ENCODE peak calls at places on chromosomes 7 and 10, in seven cellular contexts. U is right cardiac atrium; S is cardiac muscle cell; B is astrocyte; M is heart left ventricle; X is CD4-positive, alpha-beta T cell; E is endodermal cell. K is an unnamed sample.

GRCh38 chr7:151448261-151449252 is 8.6 kb upstream of the CRYGN start:
- DNase-seq in U (peak; percentile 73), X (peak; percentile 71), B (no peak), M (peak; percentile 69), S (peak; percentile 76), E (peak; percentile 92), K (no peak)

GRCh38 chr7:142689439-142690168 is 59.7 kb upstream of the PRSS1 start:
- DNase-seq in X (no peak), M (no peak), E (no peak), S (peak; percentile 16), U (no peak), B (no peak), K (no peak)

GRCh38 chr7:3206101-3206500 is 95.0 kb upstream of the SDK1 start:
- DNase-seq in M (no peak), E (peak; percentile 9), B (no peak), U (no peak), S (no peak), X (no peak), K (no peak)

GRCh38 chr10:84185526-84186175 is 8.7 kb upstream of the CDHR1 start:
- DNase-seq in M (no peak), B (no peak), S (no peak), U (no peak), X (no peak), E (no peak), K (no peak)

GRCh38 chr7:47591655-47592572 is 10.0 kb upstream of the TNS3 start:
- DNase-seq in X (no peak), B (peak; percentile 87), S (peak; percentile 76), M (no peak), E (no peak), U (no peak), K (no peak)

GRCh38 chr10:101631821-101632475 is 43.8 kb downstream of the DPCD start:
- DNase-seq in U (no peak), X (no peak), B (no peak), M (no peak), E (peak; percentile 18), S (no peak), K (no peak)

GRCh38 chr10:101000602-101000991 is 989 bp downstream of the LZTS2 start:
- DNase-seq in X (no peak), E (no peak), M (no peak), U (no peak), B (no peak), S (no peak), K (no peak)

GRCh38 chr10:83603708-83604107 is 535.6 kb upstream of the GHITM start:
- DNase-seq in S (peak; percentile 57), E (no peak), U (no peak), M (no peak), X (no peak), B (peak; percentile 87), K (no peak)

GRCh38 chr7:27737178-27737577 is 2.8 kb upstream of the TAX1BP1 start:
- DNase-seq in M (no peak), B (no peak), E (no peak), S (no peak), U (no peak), X (no peak), K (no peak)
- H3K27ac ChIP-seq in M (no peak overlapping the region), B (no peak overlapping the region), E (no peak overlapping the region), S (no peak overlapping the region), U (no peak overlapping the region), X (no peak overlapping the region), K (no peak overlapping the region)

GRCh38 chr10:57919864-57920263 is 347.8 kb downstream of the IPMK start:
- DNase-seq in E (no peak), S (no peak), U (no peak), B (no peak), X (no peak), M (no peak), K (no peak)

GRCh38 chr10:57917019-57917418 is 350.7 kb downstream of the IPMK start:
- DNase-seq in X (no peak), B (no peak), U (no peak), S (no peak), E (no peak), M (no peak), K (no peak)

GRCh38 chr10:57925045-57925444 is 342.6 kb downstream of the IPMK start:
- DNase-seq in E (no peak), B (peak; percentile 10), U (no peak), X (no peak), S (no peak), M (no peak), K (no peak)

DNA sequence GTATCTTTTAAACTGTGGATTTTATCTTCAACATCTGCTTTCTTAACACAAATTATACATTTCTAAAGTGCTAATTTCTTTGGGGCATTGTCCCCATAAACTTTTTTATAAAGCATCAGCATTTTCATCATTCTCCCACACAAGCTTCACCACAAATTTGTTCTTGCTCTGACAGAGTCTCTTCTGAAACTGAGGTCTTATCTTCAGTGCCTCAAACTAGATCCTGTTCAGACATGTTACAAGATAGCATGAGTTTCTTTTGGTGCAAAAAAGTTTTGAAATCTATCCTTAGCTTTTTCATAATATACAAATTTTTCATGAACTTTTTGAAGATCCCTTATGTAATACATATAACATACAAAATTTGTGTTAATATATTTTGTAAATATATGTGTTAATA is 346.6 kb downstream of the IPMK start:
- DNase-seq in U (no peak), B (no peak), E (no peak), X (no peak), S (no peak), M (no peak), K (no peak)
- H3K27ac ChIP-seq in U (no peak overlapping the region), B (no peak overlapping the region), E (no peak overlapping the region), X (no peak overlapping the region), S (no peak overlapping the region), M (no peak overlapping the region), K (no peak overlapping the region)

GRCh38 chr7:102253076-102253972 is 33.3 kb upstream of the SH2B2 start:
- DNase-seq in E (no peak), X (no peak), M (no peak), B (no peak), S (no peak), U (no peak), K (no peak)
- H3K27ac ChIP-seq in E (no peak overlapping the region), X (no peak overlapping the region), M (no peak overlapping the region), B (no peak overlapping the region), S (no peak overlapping the region), U (no peak overlapping the region), K (no peak overlapping the region)

DNA sequence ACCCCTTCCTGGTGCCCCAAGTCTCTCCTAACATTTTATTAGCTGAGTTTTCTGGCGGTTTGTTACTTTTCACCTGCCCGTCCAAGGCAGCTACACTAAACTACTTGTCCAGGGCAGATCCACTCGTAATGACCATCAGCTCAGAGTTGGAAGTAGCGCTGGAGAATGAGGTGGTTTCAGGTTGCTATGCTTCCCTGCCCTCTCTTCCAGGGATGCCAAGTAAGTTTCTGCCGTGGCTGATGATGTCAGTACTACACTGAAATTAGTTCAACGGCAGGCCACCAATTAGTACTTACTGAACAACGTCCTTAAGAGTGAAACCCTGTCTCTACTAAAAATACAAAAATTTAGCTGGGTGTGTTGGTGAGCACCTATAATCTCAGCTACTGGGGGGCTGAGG is 55.2 kb downstream of the DIP2C start:
- DNase-seq in U (no peak), E (no peak), X (no peak), S (no peak), B (peak; percentile 71), M (no peak), K (no peak)
- H3K27ac ChIP-seq in U (no peak overlapping the region), E (no peak overlapping the region), X (no peak overlapping the region), S (no peak overlapping the region), B (no peak overlapping the region), M (no peak overlapping the region), K (peak overlapping the region; percentile 83)